ENCODE peak calls at places on chromosomes 13 and 19, in nine cellular contexts. Z, S, A, N, R, J, Y, F and B are unnamed samples.

GRCh38 chr19:58577581-58578429 is 4.7 kb upstream of the MZF1 start:
- DNase-seq in F (peak; percentile 48), Y (no peak), S (no peak), Z (peak; percentile 3), R (no peak), J (no peak), N (no peak), A (peak; percentile 21), B (no peak)

GRCh38 chr19:14091086-14091884 is 734 bp upstream of the SAMD1 start:
- DNase-seq in A (peak; percentile 87), S (no peak), N (peak; percentile 70), J (peak; percentile 40), Z (no peak), R (no peak), Y (no peak), F (peak; percentile 81), B (peak; percentile 60)

GRCh38 chr13:108534728-108535127 is 94.7 kb upstream of the MYO16 start:
- DNase-seq in R (no peak), J (no peak), Z (no peak), S (no peak), F (no peak), A (no peak), N (no peak), Y (no peak), B (no peak)

GRCh38 chr19:3359850-3360493 is 6.4 kb upstream of the NFIC start:
- DNase-seq in J (peak; percentile 49), N (no peak), R (no peak), A (no peak), F (peak; percentile 76), S (no peak), Y (no peak), Z (no peak), B (no peak)

GRCh38 chr19:45069056-45069455 is 7.2 kb downstream of the ZNF296 start:
- DNase-seq in Y (no peak), A (peak; percentile 52), S (no peak), J (peak; percentile 50), R (no peak), F (no peak), N (no peak), Z (peak; percentile 51), B (no peak)

GRCh38 chr13:95185851-95186250 is 115.4 kb downstream of the ABCC4 start:
- DNase-seq in Y (no peak), N (no peak), J (no peak), R (no peak), F (no peak), Z (no peak), A (no peak), S (no peak), B (no peak)

GRCh38 chr19:42301646-42302204 is at the start of gene PRR19:
- DNase-seq in Z (no peak), F (no peak), S (no peak), J (peak; percentile 42), A (no peak), Y (no peak), R (peak; percentile 53), N (no peak), B (no peak)

GRCh38 chr13:98467263-98467985 is 109.5 kb downstream of the STK24 start:
- DNase-seq in R (no peak), A (no peak), J (no peak), Y (no peak), F (no peak), N (no peak), Z (no peak), S (no peak), B (no peak)

GRCh38 chr19:17340302-17340870 is 3.0 kb downstream of the GTPBP3 start:
- DNase-seq in A (peak; percentile 82), N (no peak), S (no peak), Y (no peak), J (peak; percentile 29), R (no peak), F (no peak), Z (no peak), B (no peak)

GRCh38 chr19:48812094-48812929 is 1.5 kb upstream of the BCAT2 start:
- DNase-seq in S (no peak), J (peak; percentile 72), N (peak; percentile 58), Y (peak; percentile 89), A (peak; percentile 85), Z (peak; percentile 93), R (peak; percentile 96), F (peak; percentile 96), B (peak; percentile 59)

GRCh38 chr13:90954605-90955004 is 392.9 kb upstream of the MIR17HG start:
- DNase-seq in R (no peak), A (no peak), F (no peak), S (no peak), Z (no peak), J (no peak), N (no peak), Y (no peak), B (no peak)

GRCh38 chr13:47632311-47632710 is 368.8 kb downstream of the SUCLA2 start:
- DNase-seq in R (no peak), J (no peak), A (no peak), F (no peak), S (no peak), N (no peak), Z (no peak), Y (no peak), B (no peak)

DNA sequence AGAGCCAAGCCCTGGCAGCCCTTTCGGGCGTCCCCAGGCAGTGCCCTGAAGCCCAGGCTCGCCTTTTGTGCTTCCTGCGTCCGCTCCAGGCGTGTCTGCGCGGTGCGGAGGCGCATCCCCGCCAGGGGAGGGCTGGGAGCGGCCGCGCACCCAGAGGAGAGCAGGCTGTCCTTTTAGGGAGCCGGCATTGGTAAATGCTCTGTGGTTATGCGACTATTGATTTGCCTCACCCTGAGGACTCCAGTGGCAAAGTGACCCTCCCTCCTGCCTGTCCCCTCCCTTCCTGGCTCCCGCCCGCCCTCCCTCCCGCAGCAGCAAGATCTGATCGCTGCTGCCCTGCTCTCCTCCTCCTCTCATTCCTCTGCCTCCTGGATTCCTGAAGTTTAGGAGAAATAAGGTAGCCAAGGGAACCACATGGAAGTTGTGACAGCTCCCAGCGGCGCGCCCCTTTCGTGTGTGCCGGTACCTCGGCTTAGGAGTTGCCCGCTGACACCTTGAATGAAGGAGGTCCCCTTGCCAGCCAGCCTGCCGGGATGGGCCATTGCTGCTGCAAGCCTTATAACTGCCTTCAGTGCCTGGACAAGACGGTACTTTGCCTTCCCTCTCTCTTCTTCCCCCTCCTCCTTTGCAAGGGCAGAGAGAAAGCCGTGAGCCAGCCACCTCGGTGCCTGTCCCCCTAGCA is 167.0 kb downstream of the SLC7A1 start:
- DNase-seq in Z (peak; percentile 11), N (no peak), J (peak; percentile 50), A (no peak), Y (no peak), S (no peak), R (peak; percentile 52), F (no peak), B (no peak)
- H3K4me3 ChIP-seq in Z (peak overlapping the region; percentile 8), N (no peak overlapping the region), J (peak overlapping the region; percentile 8), A (no peak overlapping the region), Y (no peak overlapping the region), S (peak overlapping the region; percentile 12), R (peak overlapping the region; percentile 63), F (no peak overlapping the region), B (peak overlapping the region; percentile 29)

DNA sequence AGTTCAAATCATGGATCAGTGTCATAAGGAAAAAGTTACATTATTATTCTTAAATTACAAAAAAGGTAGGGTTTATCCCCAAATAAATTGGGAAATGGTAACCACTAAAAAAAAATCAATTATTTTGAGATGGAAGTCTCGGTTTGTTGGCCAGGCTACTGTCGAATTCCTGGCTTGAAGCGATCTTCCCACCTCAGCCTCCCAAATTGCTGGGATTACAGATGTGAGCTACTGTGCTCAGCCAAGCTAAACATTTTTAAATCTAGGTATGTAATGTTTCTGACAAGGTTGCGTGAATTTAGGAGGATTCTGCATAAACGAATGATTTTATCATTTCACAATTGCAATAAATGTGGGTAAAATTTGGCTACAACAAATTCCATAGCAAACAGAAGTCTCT is 2.0 kb downstream of the NAA16 start:
- DNase-seq in Y (no peak), S (no peak), Z (no peak), N (no peak), J (no peak), F (no peak), A (no peak), R (no peak), B (no peak)
- H3K4me3 ChIP-seq in Y (no peak overlapping the region), S (peak overlapping the region; percentile 95), Z (peak overlapping the region; percentile 76), N (peak overlapping the region; percentile 91), J (peak overlapping the region; percentile 83), F (peak overlapping the region; percentile 87), A (no peak overlapping the region), R (peak overlapping the region; percentile 98), B (peak overlapping the region; percentile 10)

DNA sequence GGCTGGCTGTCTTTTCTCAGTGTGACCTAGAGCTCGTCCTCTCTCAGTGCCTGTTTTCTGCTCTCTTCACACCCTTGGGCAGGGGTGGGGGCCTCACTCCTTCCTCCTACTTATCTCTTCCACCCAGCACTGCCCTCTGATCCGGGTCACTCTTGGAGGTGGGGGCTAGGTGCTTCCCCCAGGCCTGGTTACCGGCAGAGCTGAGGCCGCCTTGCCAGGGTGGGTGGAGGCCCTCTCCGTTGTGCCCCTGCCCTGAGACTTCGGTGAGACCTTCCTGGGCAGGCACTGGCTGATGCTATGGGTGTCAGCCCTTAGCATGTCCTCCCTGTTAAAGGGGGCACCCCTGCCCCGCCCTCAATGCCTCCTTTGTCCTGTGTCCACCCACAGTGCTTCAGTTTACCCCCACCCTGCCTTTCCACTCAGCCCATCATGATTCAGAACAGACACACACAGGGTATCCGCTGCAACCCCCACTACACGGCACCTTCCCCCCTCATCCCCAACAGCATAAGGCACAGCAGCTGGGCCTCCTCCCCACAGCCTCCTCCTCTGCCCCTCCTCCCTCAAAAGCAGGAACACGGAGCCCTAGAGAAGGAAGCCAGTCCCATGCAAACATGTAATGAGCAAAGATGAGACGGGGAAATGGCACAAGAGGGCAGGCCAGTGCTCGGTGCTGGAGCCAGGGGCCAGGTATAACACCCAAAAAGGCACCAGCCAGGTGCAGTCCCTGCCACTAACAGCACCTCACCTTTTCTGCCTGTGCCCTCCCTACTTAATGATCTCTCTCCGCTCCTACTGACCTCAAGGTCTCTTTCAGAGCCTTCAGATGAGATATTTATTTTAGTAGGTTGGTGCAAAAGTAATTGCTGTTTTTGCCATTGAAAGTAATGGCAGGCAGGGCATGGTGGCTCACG is 9.8 kb downstream of the ZGLP1 start:
- DNase-seq in S (no peak), A (no peak), Y (no peak), N (no peak), Z (no peak), F (no peak), J (no peak), R (no peak), B (no peak)
- H3K4me3 ChIP-seq in S (no peak overlapping the region), A (no peak overlapping the region), Y (no peak overlapping the region), N (no peak overlapping the region), Z (no peak overlapping the region), F (no peak overlapping the region), J (no peak overlapping the region), R (no peak overlapping the region), B (no peak overlapping the region)

DNA sequence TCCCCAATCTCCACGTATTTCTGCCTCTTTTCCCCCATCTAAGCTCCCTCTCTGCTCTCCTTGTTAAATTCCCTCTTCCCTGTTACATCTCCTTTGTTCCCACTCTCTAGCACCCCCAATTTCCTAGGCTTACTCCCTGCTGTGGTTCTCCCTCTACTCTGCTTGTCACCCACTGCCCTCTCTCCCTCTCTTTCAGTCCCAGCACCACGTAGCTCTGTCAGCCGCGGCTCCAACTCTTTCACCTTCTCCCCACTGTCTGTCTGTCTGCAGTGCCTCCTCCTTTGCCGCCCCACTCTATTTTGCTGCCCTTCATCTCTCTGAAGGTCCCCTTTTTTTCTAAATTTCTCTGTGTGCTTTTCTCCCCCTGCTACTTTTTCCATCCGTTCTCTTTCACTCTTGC is 1.0 kb downstream of the ZNF841 start:
- DNase-seq in Z (no peak), S (no peak), N (no peak), A (no peak), J (no peak), R (no peak), Y (no peak), F (no peak), B (no peak)
- H3K4me3 ChIP-seq in Z (peak overlapping the region; percentile 65), S (peak overlapping the region; percentile 87), N (peak overlapping the region; percentile 100), A (peak overlapping the region; percentile 85), J (peak overlapping the region; percentile 100), R (peak overlapping the region; percentile 98), Y (peak overlapping the region; percentile 94), F (peak overlapping the region; percentile 86), B (peak overlapping the region; percentile 99)